ENCODE peak calls at places on chromosomes 16 and 17, in four cellular contexts. One of them, this sample, is unnamed.

GRCh38 chr16:67336111-67336510 is 9.5 kb downstream of the LRRC36 start:
- DNase-seq in T-helper 9 cell: no peak
- DNase-seq in pancreas: no peak
- DNase-seq in Kasumi-1: no peak
- DNase-seq in this sample: no peak

GRCh38 chr17:17056167-17056562 is 13.9 kb downstream of the MPRIP start:
- DNase-seq in pancreas: no peak
- DNase-seq in T-helper 9 cell: no peak
- DNase-seq in Kasumi-1: no peak
- DNase-seq in this sample: no peak

GRCh38 chr16:78462261-78463208 is 363.1 kb downstream of the WWOX start:
- DNase-seq in T-helper 9 cell: no peak
- DNase-seq in Kasumi-1: no peak
- DNase-seq in pancreas: no peak
- DNase-seq in this sample: no peak

GRCh38 chr17:80704381-80704819 is 159.8 kb downstream of the RPTOR start:
- DNase-seq in T-helper 9 cell: no peak
- DNase-seq in Kasumi-1: no peak
- DNase-seq in pancreas: no peak
- DNase-seq in this sample: no peak

GRCh38 chr17:73521376-73521775 is 122.9 kb downstream of the SDK2 start:
- DNase-seq in T-helper 9 cell: no peak
- DNase-seq in pancreas: no peak
- DNase-seq in Kasumi-1: no peak
- DNase-seq in this sample: no peak

GRCh38 chr16:79417465-79418093 is 183.0 kb downstream of the MAF start:
- DNase-seq in Kasumi-1: no peak
- DNase-seq in T-helper 9 cell: no peak
- DNase-seq in pancreas: no peak
- DNase-seq in this sample: no peak

GRCh38 chr16:19808061-19808621 is 76.5 kb downstream of the GPRC5B start:
- DNase-seq in Kasumi-1: no peak
- DNase-seq in pancreas: no peak
- DNase-seq in T-helper 9 cell: no peak
- DNase-seq in this sample: no peak

GRCh38 chr17:55394357-55395021 is 27.1 kb downstream of the MMD start:
- DNase-seq in T-helper 9 cell: no peak
- DNase-seq in Kasumi-1: peak
- DNase-seq in pancreas: no peak
- DNase-seq in this sample: no peak

GRCh38 chr17:40615295-40615988 is 32.2 kb downstream of the SMARCE1 start:
- DNase-seq in pancreas: peak
- DNase-seq in Kasumi-1: no peak
- DNase-seq in T-helper 9 cell: no peak
- DNase-seq in this sample: no peak

GRCh38 chr16:87603684-87604571 is 1.6 kb downstream of the JPH3 start:
- DNase-seq in pancreas: no peak
- DNase-seq in T-helper 9 cell: no peak
- DNase-seq in Kasumi-1: no peak
- DNase-seq in this sample: no peak

GRCh38 chr16:25151996-25152395 is 40.5 kb downstream of the LCMT1 start:
- DNase-seq in pancreas: no peak
- DNase-seq in T-helper 9 cell: no peak
- DNase-seq in Kasumi-1: no peak
- DNase-seq in this sample: no peak

GRCh38 chr17:73232587-73233373 is 28.9 kb downstream of the CPSF4L start:
- DNase-seq in Kasumi-1: peak
- DNase-seq in pancreas: peak
- DNase-seq in T-helper 9 cell: peak
- DNase-seq in this sample: no peak

GRCh38 chr17:16512011-16512410 is 20.0 kb upstream of the LRRC75A start:
- DNase-seq in T-helper 9 cell: no peak
- DNase-seq in Kasumi-1: no peak
- DNase-seq in pancreas: no peak
- DNase-seq in this sample: no peak

GRCh38 chr17:17722081-17722905 is 41.0 kb downstream of the RAI1 start:
- DNase-seq in Kasumi-1: no peak
- DNase-seq in pancreas: no peak
- DNase-seq in T-helper 9 cell: no peak
- DNase-seq in this sample: no peak

GRCh38 chr17:41065829-41066624 is at the start of gene KRTAP2-4:
- DNase-seq in T-helper 9 cell: no peak
- DNase-seq in pancreas: no peak
- DNase-seq in Kasumi-1: no peak
- DNase-seq in this sample: no peak

GRCh38 chr17:59763861-59764260 is 56.4 kb downstream of the VMP1 start:
- DNase-seq in pancreas: no peak
- DNase-seq in T-helper 9 cell: no peak
- DNase-seq in Kasumi-1: no peak
- DNase-seq in this sample: no peak

GRCh38 chr16:1640261-1640956 is 28.2 kb downstream of the CRAMP1 start:
- DNase-seq in pancreas: no peak
- DNase-seq in T-helper 9 cell: no peak
- DNase-seq in Kasumi-1: no peak
- DNase-seq in this sample: no peak

GRCh38 chr16:66003196-66003595 is 363.3 kb upstream of the CDH5 start:
- DNase-seq in Kasumi-1: no peak
- DNase-seq in T-helper 9 cell: no peak
- DNase-seq in pancreas: no peak
- DNase-seq in this sample: no peak

GRCh38 chr17:14407541-14407940 is 106.7 kb downstream of the HS3ST3B1 start:
- DNase-seq in T-helper 9 cell: no peak
- DNase-seq in Kasumi-1: no peak
- DNase-seq in pancreas: no peak
- DNase-seq in this sample: no peak

GRCh38 chr17:44137891-44138709 is 3.6 kb upstream of the HROB start:
- DNase-seq in Kasumi-1: peak
- DNase-seq in pancreas: peak
- DNase-seq in T-helper 9 cell: no peak
- DNase-seq in this sample: no peak

GRCh38 chr17:82967268-82968032 is 112.0 kb upstream of the METRNL start:
- DNase-seq in pancreas: no peak
- DNase-seq in Kasumi-1: no peak
- DNase-seq in T-helper 9 cell: no peak
- DNase-seq in this sample: no peak

GRCh38 chr16:49441366-49441780 is 67.8 kb downstream of the C16orf78 start:
- DNase-seq in pancreas: no peak
- DNase-seq in T-helper 9 cell: peak
- DNase-seq in Kasumi-1: no peak
- DNase-seq in this sample: peak

GRCh38 chr16:67760206-67760605 is 41.1 kb upstream of the GFOD2 start:
- DNase-seq in T-helper 9 cell: no peak
- DNase-seq in pancreas: no peak
- DNase-seq in Kasumi-1: peak
- DNase-seq in this sample: no peak

GRCh38 chr17:59388070-59388556 is 56.7 kb downstream of the YPEL2 start:
- DNase-seq in T-helper 9 cell: no peak
- DNase-seq in pancreas: no peak
- DNase-seq in Kasumi-1: no peak
- DNase-seq in this sample: no peak

GRCh38 chr17:70517808-70518207 is 348.5 kb downstream of the KCNJ2 start:
- DNase-seq in T-helper 9 cell: no peak
- DNase-seq in Kasumi-1: no peak
- DNase-seq in pancreas: no peak
- DNase-seq in this sample: no peak

GRCh38 chr16:56972403-56972802 is 10.7 kb downstream of the CETP start:
- DNase-seq in pancreas: no peak
- DNase-seq in T-helper 9 cell: no peak
- DNase-seq in Kasumi-1: no peak
- DNase-seq in this sample: no peak

GRCh38 chr16:51666074-51666473 is 515.0 kb upstream of the SALL1 start:
- DNase-seq in T-helper 9 cell: no peak
- DNase-seq in Kasumi-1: no peak
- DNase-seq in pancreas: no peak
- DNase-seq in this sample: no peak

GRCh38 chr16:72800524-72800923 is 247.4 kb downstream of the ZFHX3 start:
- DNase-seq in pancreas: no peak
- DNase-seq in T-helper 9 cell: no peak
- DNase-seq in Kasumi-1: no peak
- DNase-seq in this sample: no peak

GRCh38 chr16:89993971-89994370 is 25.3 kb downstream of the DBNDD1 start:
- DNase-seq in Kasumi-1: no peak
- DNase-seq in pancreas: no peak
- DNase-seq in T-helper 9 cell: no peak
- DNase-seq in this sample: no peak

GRCh38 chr17:4101127-4101798 is 41.6 kb downstream of the ZZEF1 start:
- DNase-seq in pancreas: no peak
- DNase-seq in Kasumi-1: no peak
- DNase-seq in T-helper 9 cell: no peak
- DNase-seq in this sample: no peak

GRCh38 chr17:81843713-81844326 is 9.0 kb upstream of the PPP1R27 start:
- DNase-seq in pancreas: no peak
- DNase-seq in Kasumi-1: no peak
- DNase-seq in T-helper 9 cell: no peak
- DNase-seq in this sample: no peak

GRCh38 chr17:74135391-74136167 is 67.9 kb upstream of the RPL38 start:
- DNase-seq in pancreas: no peak
- DNase-seq in T-helper 9 cell: no peak
- DNase-seq in Kasumi-1: no peak
- DNase-seq in this sample: no peak